ENCODE peak calls at places on chromosome X, in seven cellular contexts. G is fibroblast of pulmonary artery, T is thoracic aorta, Z is kidney epithelial cell, F is sigmoid colon, H is heart left ventricle, B is kidney. D is an unnamed sample.

GRCh38 chrX:10622197-10622596 is 1.8 kb upstream of the MID1 start:
- DNase-seq in T (no peak), Z (no peak), F (no peak), B (no peak), H (no peak), G (no peak), D (no peak)

GRCh38 chrX:40209951-40210617 is 112.3 kb upstream of the BCOR start:
- DNase-seq in T (no peak), H (no peak), F (no peak), Z (no peak), B (no peak), G (no peak), D (no peak)

GRCh38 chrX:129984196-129984962 is 1.9 kb downstream of the BCORL1 start:
- DNase-seq in H (peak; percentile 43), G (no peak), B (peak; percentile 78), F (peak; percentile 67), T (no peak), Z (no peak), D (peak; percentile 25)

GRCh38 chrX:10356979-10357378 is 200.2 kb downstream of the CLCN4 start:
- DNase-seq in T (no peak), Z (no peak), H (no peak), F (no peak), B (no peak), G (no peak), D (no peak)

GRCh38 chrX:67734111-67734753 is 190.4 kb downstream of the AR start:
- DNase-seq in G (peak; percentile 61), T (no peak), Z (no peak), H (no peak), F (no peak), B (no peak), D (peak; percentile 3)

GRCh38 chrX:283115-283845 is 2.1 kb downstream of the PLCXD1 start:
- DNase-seq in T (peak; percentile 76), H (peak; percentile 88), G (peak; percentile 87), B (peak; percentile 94), Z (peak; percentile 70), F (peak; percentile 96), D (peak; percentile 92)

GRCh38 chrX:54808605-54809483 is 1.3 kb downstream of the MAGED2 start:
- DNase-seq in H (peak; percentile 95), F (peak; percentile 97), B (peak; percentile 97), T (peak; percentile 83), G (peak; percentile 98), Z (peak; percentile 78), D (peak; percentile 97)

GRCh38 chrX:155997436-155997835 is at the start of gene IL9R:
- DNase-seq in G (no peak), T (no peak), Z (no peak), F (no peak), H (no peak), B (no peak), D (peak; percentile 48)

GRCh38 chrX:39969099-39969825 is 128.5 kb downstream of the BCOR start:
- DNase-seq in F (no peak), H (peak; percentile 44), B (peak; percentile 76), Z (no peak), T (no peak), G (no peak), D (no peak)

GRCh38 chrX:13432376-13432775 is 112.5 kb upstream of the ATXN3L start:
- DNase-seq in T (peak; percentile 14), Z (peak; percentile 88), B (no peak), G (peak; percentile 95), F (peak; percentile 86), H (peak; percentile 31), D (no peak)

GRCh38 chrX:46754450-46755075 is 4.4 kb downstream of the SLC9A7 start:
- DNase-seq in T (no peak), B (no peak), F (no peak), H (no peak), G (no peak), Z (no peak), D (peak; percentile 56)
- H3K4me3 ChIP-seq in T (no peak overlapping the region), B (no peak overlapping the region), F (no peak overlapping the region), H (no peak overlapping the region), G (no peak overlapping the region), Z (no peak overlapping the region), D (peak overlapping the region; percentile 64)

GRCh38 chrX:75276666-75277065 is 2.8 kb downstream of the UPRT start:
- DNase-seq in G (no peak), F (no peak), H (no peak), T (no peak), B (no peak), Z (peak; percentile 12), D (no peak)

GRCh38 chrX:75278991-75279390 is 5.1 kb downstream of the UPRT start:
- DNase-seq in B (no peak), F (no peak), Z (no peak), T (no peak), H (no peak), G (no peak), D (no peak)

DNA sequence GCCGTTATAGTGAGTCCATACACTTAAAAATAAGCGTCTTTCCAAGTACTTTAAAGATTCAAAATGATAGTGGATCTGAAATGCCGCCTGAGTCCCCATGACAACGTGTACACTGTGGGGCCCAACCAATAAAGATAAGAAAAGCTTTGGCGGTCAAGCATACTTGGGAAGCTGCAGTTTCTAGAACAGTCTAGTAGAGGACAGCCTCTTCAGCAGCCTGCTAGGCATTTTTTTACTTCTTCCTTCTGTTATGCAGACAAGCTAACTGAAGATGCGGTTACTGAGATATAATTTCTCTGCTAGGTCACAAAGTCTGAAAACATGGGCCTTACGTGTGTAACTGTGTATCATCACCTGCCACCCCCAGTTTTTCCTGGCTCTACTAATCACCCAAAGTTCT is 402 bp upstream of the UPRT start:
- DNase-seq in H (no peak), Z (no peak), F (no peak), T (no peak), B (no peak), G (peak; percentile 20), D (no peak)
- TF ChIP-seq CTCF in H (no peak), Z (no peak), F (no peak), T (no peak), B (no peak), G (no peak), D (no peak)

DNA sequence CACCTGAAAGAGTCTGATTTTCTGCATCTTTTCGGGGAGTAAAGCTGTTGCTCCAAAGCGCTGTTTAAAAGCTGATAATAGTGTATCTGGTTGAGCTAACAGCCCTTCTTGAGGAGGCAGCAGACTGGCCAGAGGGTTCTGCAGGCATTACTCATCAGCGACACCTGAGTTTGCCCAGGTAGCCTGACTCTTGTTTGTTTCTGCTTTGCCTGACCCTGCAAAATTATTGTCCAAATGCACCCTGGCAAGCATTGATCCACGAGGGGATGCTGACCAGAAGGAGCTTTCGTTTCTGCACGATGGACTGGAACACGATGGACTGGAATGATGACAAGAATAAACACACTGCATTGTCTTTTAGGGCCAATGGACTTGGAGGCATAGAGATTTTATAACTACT is 6.2 kb downstream of the CD99 start:
- DNase-seq in T (no peak), B (no peak), H (peak; percentile 21), F (no peak), G (no peak), Z (no peak), D (no peak)
- H3K4me3 ChIP-seq in T (peak overlapping the region; percentile 29), B (no peak overlapping the region), H (peak overlapping the region; percentile 17), F (peak overlapping the region; percentile 12), G (no peak overlapping the region), Z (no peak overlapping the region), D (no peak overlapping the region)

DNA sequence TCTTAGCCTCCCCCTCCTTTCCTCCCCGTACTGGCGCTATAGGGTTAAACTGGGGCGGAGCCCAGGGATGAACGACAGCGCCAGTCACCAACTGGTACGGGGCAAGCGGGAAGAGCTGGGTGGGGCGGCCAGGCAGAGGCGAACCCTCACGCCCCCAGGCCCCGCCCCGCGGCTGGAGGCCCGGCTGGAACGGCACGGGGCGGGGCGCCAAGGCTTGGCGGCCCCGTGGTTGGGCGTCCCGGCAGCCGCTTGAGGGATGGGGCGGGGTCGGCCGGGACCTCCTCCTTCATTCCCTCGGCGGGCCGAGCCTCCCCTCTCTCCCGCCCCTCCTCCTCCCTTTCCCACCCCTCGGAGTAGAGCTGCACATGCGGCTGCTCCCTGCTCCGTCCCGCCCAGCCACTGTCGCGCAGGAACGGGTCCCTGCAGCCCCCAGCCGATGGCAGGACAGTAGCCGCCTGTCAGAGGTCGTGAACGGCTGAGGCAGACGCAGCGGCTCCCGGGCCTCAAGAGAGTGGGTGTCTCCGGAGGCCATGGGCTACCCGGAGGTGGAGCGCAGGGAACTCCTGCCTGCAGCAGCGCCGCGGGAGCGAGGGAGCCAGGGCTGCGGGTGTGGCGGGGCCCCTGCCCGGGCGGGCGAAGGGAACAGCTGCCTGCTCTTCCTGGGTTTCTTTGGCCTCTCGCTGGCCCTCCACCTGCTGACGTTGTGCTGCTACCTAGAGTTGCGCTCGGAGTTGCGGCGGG is at the start of gene EDA:
- DNase-seq in F (peak; percentile 92), T (peak; percentile 24), H (peak; percentile 88), B (peak; percentile 95), Z (peak; percentile 10), G (peak; percentile 89), D (peak; percentile 46)
- TF ChIP-seq CTCF in F (no peak), T (no peak), H (no peak), B (no peak), Z (no peak), G (no peak), D (no peak)

DNA sequence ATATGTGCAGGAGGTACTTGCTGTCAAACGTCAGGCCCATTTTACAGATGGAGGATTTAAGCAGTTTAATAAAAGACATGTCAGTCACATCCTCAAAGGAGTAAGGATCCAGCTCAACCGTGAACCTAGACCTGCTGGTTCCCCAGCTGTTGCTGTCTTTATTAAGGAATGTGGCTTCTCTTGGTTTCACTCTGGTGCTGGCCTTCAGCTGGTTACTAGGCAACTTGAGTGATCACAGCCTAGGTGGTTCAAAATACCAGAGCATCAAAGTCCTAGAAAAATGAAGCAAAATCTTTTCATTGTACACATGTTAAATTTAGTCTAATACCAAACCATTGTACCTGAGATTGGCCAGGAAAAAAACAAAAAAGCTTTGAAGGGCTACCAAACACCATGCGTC is 32.7 kb upstream of the GLRA2 start:
- DNase-seq in T (no peak), F (no peak), H (no peak), Z (no peak), B (no peak), G (no peak), D (peak; percentile 5)
- H3K4me3 ChIP-seq in T (peak overlapping the region; percentile 60), F (peak overlapping the region; percentile 27), H (peak overlapping the region; percentile 46), Z (no peak overlapping the region), B (no peak overlapping the region), G (no peak overlapping the region), D (no peak overlapping the region)

GRCh38 chrX:109472939-109473713 is 8.8 kb downstream of the GUCY2F start:
- DNase-seq in H (no peak), G (peak; percentile 81), B (peak; percentile 43), F (no peak), T (peak; percentile 3), Z (peak; percentile 32), D (peak; percentile 26)
- TF ChIP-seq CTCF in H (no peak), G (peak; percentile 37), B (no peak), F (no peak), T (no peak), Z (peak; percentile 28), D (peak; percentile 11)